ENCODE peak calls at places on chromosome 5, in five cellular contexts. D is right lobe of liver, W is left lung, L is astrocyte of the cerebellum, X is HL-60. N is an unnamed sample.

GRCh38 chr5:125311743-125312142 is 565.3 kb upstream of the ZNF608 start:
- DNase-seq in W (no peak), D (no peak), L (peak), X (no peak), N (no peak)

GRCh38 chr5:40386293-40386692 is 293.4 kb upstream of the PTGER4 start:
- DNase-seq in X (peak), W (no peak), L (peak), D (no peak), N (no peak)

GRCh38 chr5:82334085-82334680 is 56.0 kb upstream of the RPS23 start:
- DNase-seq in W (no peak), D (no peak), X (no peak), L (no peak), N (no peak)

GRCh38 chr5:58325950-58326500 is 133.9 kb downstream of the PLK2 start:
- DNase-seq in W (no peak), X (no peak), L (no peak), D (no peak), N (no peak)

GRCh38 chr5:178335287-178336030 is 102.9 kb upstream of the PHYKPL start:
- DNase-seq in X (no peak), W (no peak), D (peak), L (no peak), N (no peak)

GRCh38 chr5:123708074-123708806 is 196.3 kb downstream of the CSNK1G3 start:
- DNase-seq in X (no peak), L (no peak), W (no peak), D (no peak), N (no peak)

GRCh38 chr5:177453852-177454396 is 7.3 kb downstream of the PRR7 start:
- DNase-seq in W (peak), D (peak), L (no peak), X (peak), N (no peak)

GRCh38 chr5:52668139-52668538 is 119.6 kb upstream of the ITGA1 start:
- DNase-seq in L (no peak), X (no peak), D (no peak), W (no peak), N (no peak)

GRCh38 chr5:54703091-54703490 is 185.5 kb downstream of the SNX18 start:
- DNase-seq in X (no peak), W (no peak), L (peak), D (no peak), N (peak)

GRCh38 chr5:59587489-59588337 is 305.8 kb downstream of the PDE4D start:
- DNase-seq in X (no peak), W (peak), D (peak), L (peak), N (peak)
- H3K4me3 ChIP-seq in X (no peak), W (peak), D (no peak), L (peak), N (peak)

DNA sequence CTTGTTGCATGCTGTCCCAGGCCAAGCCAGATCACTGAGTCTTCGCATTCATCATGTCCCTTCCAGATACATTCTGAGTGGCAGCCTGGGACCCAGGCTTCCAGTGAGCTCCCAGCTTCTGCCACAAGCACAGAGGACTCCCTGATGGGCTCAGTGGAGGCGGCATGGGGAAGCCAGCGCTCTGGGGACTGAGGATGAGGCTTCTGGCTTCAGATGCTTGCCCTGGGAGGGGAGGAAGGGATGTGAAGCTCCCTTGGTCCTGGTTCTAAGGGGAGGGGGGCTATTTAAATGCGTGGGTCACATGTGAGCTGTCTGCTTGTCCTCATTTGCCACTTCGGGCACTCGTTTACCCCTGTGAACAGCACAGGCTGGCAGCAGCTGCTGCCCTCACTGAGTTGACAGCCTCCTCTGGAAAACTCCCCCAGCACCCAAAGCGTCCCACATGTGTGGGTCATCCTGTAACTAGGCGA is 174.0 kb downstream of the NR3C1 start:
- DNase-seq in D (no peak), W (no peak), X (no peak), L (no peak), N (no peak)
- H3K4me3 ChIP-seq in D (no peak), W (no peak), X (no peak), L (no peak), N (no peak)

GRCh38 chr5:130110333-130110732 is 206.1 kb downstream of the CHSY3 start:
- DNase-seq in D (no peak), L (no peak), X (no peak), W (no peak), N (no peak)
- H3K4me3 ChIP-seq in D (no peak), L (no peak), X (no peak), W (no peak), N (no peak)

GRCh38 chr5:80187691-80188090 is 68.2 kb downstream of the SERINC5 start:
- DNase-seq in W (no peak), L (no peak), D (no peak), X (no peak), N (no peak)
- H3K4me3 ChIP-seq in W (no peak), L (no peak), D (no peak), X (no peak), N (no peak)

GRCh38 chr5:50867140-50867539 is 200.7 kb downstream of the PARP8 start:
- DNase-seq in X (no peak), D (no peak), L (no peak), W (no peak), N (no peak)

GRCh38 chr5:50863771-50864170 is 197.3 kb downstream of the PARP8 start:
- DNase-seq in L (no peak), X (no peak), D (no peak), W (no peak), N (no peak)

GRCh38 chr5:50866415-50866814 is 200.0 kb downstream of the PARP8 start:
- DNase-seq in D (no peak), W (no peak), L (no peak), X (no peak), N (no peak)
- H3K4me3 ChIP-seq in D (no peak), W (no peak), L (no peak), X (no peak), N (no peak)

DNA sequence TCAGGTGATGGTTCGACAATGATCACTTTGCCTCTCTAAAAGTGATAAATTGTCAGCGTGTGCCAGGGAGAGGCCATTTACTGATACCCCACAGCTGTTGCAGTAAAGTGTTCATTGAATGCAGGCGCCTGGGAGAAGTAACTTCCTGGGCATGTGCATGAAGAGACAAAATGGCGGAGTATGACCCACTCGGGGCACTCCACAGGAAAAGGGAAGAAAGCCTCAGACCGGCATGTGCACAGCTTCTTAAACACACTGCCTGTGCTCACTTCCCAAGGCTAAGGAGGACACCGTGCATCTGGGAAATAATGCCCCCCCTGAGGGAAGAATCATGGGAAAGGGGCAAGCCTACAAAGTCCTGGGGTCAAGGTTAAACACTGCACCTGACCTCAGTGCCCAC is 329.5 kb downstream of the ICE1 start:
- DNase-seq in D (no peak), X (no peak), W (no peak), L (no peak), N (no peak)
- H3K4me3 ChIP-seq in D (no peak), X (no peak), W (no peak), L (no peak), N (no peak)

GRCh38 chr5:126998201-126998631 is 32.1 kb downstream of the MARCHF3 start:
- DNase-seq in D (no peak), X (no peak), W (no peak), L (peak), N (no peak)
- H3K4me3 ChIP-seq in D (no peak), X (no peak), W (no peak), L (no peak), N (no peak)

DNA sequence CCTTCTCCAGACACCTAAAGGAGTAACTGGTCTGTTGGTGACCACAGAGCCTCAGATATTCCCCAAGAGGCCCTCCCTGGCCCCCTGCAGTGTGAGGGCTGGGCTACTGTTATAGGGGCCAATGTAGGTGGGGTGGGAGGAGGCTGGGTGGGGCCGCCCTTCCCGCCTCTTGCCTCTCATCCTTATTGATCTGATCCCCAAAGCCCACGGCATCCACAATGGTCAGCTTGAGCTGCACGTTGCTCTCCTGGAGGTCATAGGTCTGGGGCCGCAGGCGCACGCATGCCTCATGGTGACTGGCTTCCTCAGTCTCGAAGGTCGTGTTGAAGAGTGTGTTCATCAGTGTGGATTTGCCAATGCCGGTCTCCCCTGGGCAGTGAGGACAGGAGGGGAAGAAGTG is 13.0 kb downstream of the SEPTIN8 start:
- DNase-seq in D (no peak), L (no peak), W (no peak), X (no peak), N (no peak)
- H3K4me3 ChIP-seq in D (no peak), L (no peak), W (no peak), X (no peak), N (no peak)

GRCh38 chr5:170632266-170632984 is 128.6 kb downstream of the KCNIP1 start:
- DNase-seq in W (no peak), L (no peak), X (no peak), D (no peak), N (no peak)
- H3K4me3 ChIP-seq in W (no peak), L (peak), X (no peak), D (no peak), N (no peak)

DNA sequence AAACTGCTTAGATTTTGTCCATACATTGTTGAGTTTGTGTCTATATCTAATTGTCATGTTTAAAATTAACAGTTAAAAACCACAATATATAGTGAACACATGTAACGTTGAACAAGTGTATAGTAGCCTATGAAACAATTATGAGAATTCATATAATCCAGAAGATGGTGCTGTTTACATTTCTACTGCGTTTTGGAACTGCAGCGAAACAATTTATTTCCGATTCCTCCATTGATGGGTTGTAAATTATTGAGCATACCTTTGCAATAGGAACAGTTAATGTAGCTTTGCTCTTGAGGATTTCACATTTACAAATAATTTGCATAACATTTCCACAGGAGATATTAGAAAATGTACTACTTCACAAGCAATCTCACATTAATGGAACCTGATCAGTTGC is 411.8 kb downstream of the CDH10 start:
- DNase-seq in D (no peak), L (no peak), W (no peak), X (no peak), N (no peak)
- H3K4me3 ChIP-seq in D (no peak), L (no peak), W (no peak), X (no peak), N (no peak)